ENCODE peak calls at places on chromosomes 5 and 9, in five cellular contexts. One of them, this sample, is unnamed.

GRCh38 chr5:148437249-148437648 is 53.5 kb downstream of the FBXO38 start:
- DNase-seq in KG1: no peak
- DNase-seq in activated CD4-positive, alpha-beta T cell treated with anti-CD3 and anti-CD28 coated beads, Interleukin-2, amount 50 U/mL, for 1 hour: no peak
- DNase-seq in activated T-helper 9 cell treated with anti-CD3 and anti-CD28 coated beads, Interleukin-2, amount 50 U/mL, for 16 hours: no peak
- DNase-seq in NCI-H345: no peak
- DNase-seq in this sample: no peak

GRCh38 chr5:67404261-67405100 is 207.9 kb upstream of the CD180 start:
- DNase-seq in KG1: no peak
- DNase-seq in activated CD4-positive, alpha-beta T cell treated with anti-CD3 and anti-CD28 coated beads, Interleukin-2, amount 50 U/mL, for 1 hour: no peak
- DNase-seq in activated T-helper 9 cell treated with anti-CD3 and anti-CD28 coated beads, Interleukin-2, amount 50 U/mL, for 16 hours: no peak
- DNase-seq in NCI-H345: no peak
- DNase-seq in this sample: no peak

GRCh38 chr5:37717613-37718431 is 122.0 kb downstream of the GDNF start:
- DNase-seq in KG1: no peak
- DNase-seq in activated CD4-positive, alpha-beta T cell treated with anti-CD3 and anti-CD28 coated beads, Interleukin-2, amount 50 U/mL, for 1 hour: no peak
- DNase-seq in activated T-helper 9 cell treated with anti-CD3 and anti-CD28 coated beads, Interleukin-2, amount 50 U/mL, for 16 hours: no peak
- DNase-seq in NCI-H345: peak
- DNase-seq in this sample: no peak

GRCh38 chr5:31640024-31640423 is 1.1 kb downstream of the PDZD2 start:
- DNase-seq in KG1: no peak
- DNase-seq in activated CD4-positive, alpha-beta T cell treated with anti-CD3 and anti-CD28 coated beads, Interleukin-2, amount 50 U/mL, for 1 hour: no peak
- DNase-seq in activated T-helper 9 cell treated with anti-CD3 and anti-CD28 coated beads, Interleukin-2, amount 50 U/mL, for 16 hours: no peak
- DNase-seq in NCI-H345: no peak
- DNase-seq in this sample: peak

GRCh38 chr9:15138357-15138686 is 168.7 kb downstream of the TTC39B start:
- DNase-seq in KG1: no peak
- DNase-seq in activated CD4-positive, alpha-beta T cell treated with anti-CD3 and anti-CD28 coated beads, Interleukin-2, amount 50 U/mL, for 1 hour: no peak
- DNase-seq in activated T-helper 9 cell treated with anti-CD3 and anti-CD28 coated beads, Interleukin-2, amount 50 U/mL, for 16 hours: no peak
- DNase-seq in NCI-H345: no peak
- DNase-seq in this sample: no peak

GRCh38 chr9:90890146-90890545 is 88.5 kb downstream of the SYK start:
- DNase-seq in KG1: no peak
- DNase-seq in activated CD4-positive, alpha-beta T cell treated with anti-CD3 and anti-CD28 coated beads, Interleukin-2, amount 50 U/mL, for 1 hour: no peak
- DNase-seq in activated T-helper 9 cell treated with anti-CD3 and anti-CD28 coated beads, Interleukin-2, amount 50 U/mL, for 16 hours: no peak
- DNase-seq in NCI-H345: no peak
- DNase-seq in this sample: no peak

GRCh38 chr5:126527892-126528291 is 67.1 kb downstream of the ALDH7A1 start:
- DNase-seq in KG1: no peak
- DNase-seq in activated CD4-positive, alpha-beta T cell treated with anti-CD3 and anti-CD28 coated beads, Interleukin-2, amount 50 U/mL, for 1 hour: no peak
- DNase-seq in activated T-helper 9 cell treated with anti-CD3 and anti-CD28 coated beads, Interleukin-2, amount 50 U/mL, for 16 hours: no peak
- DNase-seq in NCI-H345: no peak
- DNase-seq in this sample: no peak

GRCh38 chr5:127849891-127850290 is 146.7 kb downstream of the CCDC192 start:
- DNase-seq in KG1: no peak
- DNase-seq in activated CD4-positive, alpha-beta T cell treated with anti-CD3 and anti-CD28 coated beads, Interleukin-2, amount 50 U/mL, for 1 hour: no peak
- DNase-seq in activated T-helper 9 cell treated with anti-CD3 and anti-CD28 coated beads, Interleukin-2, amount 50 U/mL, for 16 hours: no peak
- DNase-seq in NCI-H345: no peak
- DNase-seq in this sample: no peak

GRCh38 chr5:67350600-67351315 is 154.2 kb upstream of the CD180 start:
- DNase-seq in KG1: no peak
- DNase-seq in activated CD4-positive, alpha-beta T cell treated with anti-CD3 and anti-CD28 coated beads, Interleukin-2, amount 50 U/mL, for 1 hour: no peak
- DNase-seq in activated T-helper 9 cell treated with anti-CD3 and anti-CD28 coated beads, Interleukin-2, amount 50 U/mL, for 16 hours: no peak
- DNase-seq in NCI-H345: no peak
- DNase-seq in this sample: no peak

GRCh38 chr9:2018764-2019548 is 3.8 kb downstream of the SMARCA2 start:
- DNase-seq in KG1: no peak
- DNase-seq in activated CD4-positive, alpha-beta T cell treated with anti-CD3 and anti-CD28 coated beads, Interleukin-2, amount 50 U/mL, for 1 hour: no peak
- DNase-seq in activated T-helper 9 cell treated with anti-CD3 and anti-CD28 coated beads, Interleukin-2, amount 50 U/mL, for 16 hours: no peak
- DNase-seq in NCI-H345: no peak
- DNase-seq in this sample: no peak

GRCh38 chr9:71685394-71685793 is 82.9 kb downstream of the CEMIP2 start:
- DNase-seq in KG1: peak
- DNase-seq in activated CD4-positive, alpha-beta T cell treated with anti-CD3 and anti-CD28 coated beads, Interleukin-2, amount 50 U/mL, for 1 hour: no peak
- DNase-seq in activated T-helper 9 cell treated with anti-CD3 and anti-CD28 coated beads, Interleukin-2, amount 50 U/mL, for 16 hours: no peak
- DNase-seq in NCI-H345: no peak
- DNase-seq in this sample: no peak

GRCh38 chr5:109826426-109826825 is 136.7 kb downstream of the MAN2A1 start:
- DNase-seq in KG1: no peak
- DNase-seq in activated CD4-positive, alpha-beta T cell treated with anti-CD3 and anti-CD28 coated beads, Interleukin-2, amount 50 U/mL, for 1 hour: no peak
- DNase-seq in activated T-helper 9 cell treated with anti-CD3 and anti-CD28 coated beads, Interleukin-2, amount 50 U/mL, for 16 hours: no peak
- DNase-seq in NCI-H345: no peak
- DNase-seq in this sample: no peak